ENCODE peak calls at places on chromosomes 3 and 15, in eight cellular contexts. S is GM19239; M is activated T-helper 1 cell treated with Interleukin-2 at 50 U/mL for 16 hours; B is CD8-positive, alpha-beta T cell; E is NCI-H1092 treated with DMSO at 0.1 percent for 48 hours; Y is T-cell; A is mesendoderm; O is substantia nigra. H is an unnamed sample.

GRCh38 chr15:74815121-74815933 is 2.7 kb downstream of the LMAN1L start:
- DNase-seq in S (no peak), M (no peak), B (no peak), E (no peak), Y (no peak), A (no peak), O (no peak), H (no peak)

GRCh38 chr15:80480909-80481308 is 76.7 kb downstream of the ARNT2 start:
- DNase-seq in S (no peak), M (no peak), B (no peak), E (no peak), Y (no peak), A (peak), O (no peak), H (no peak)

GRCh38 chr15:57720861-57721260 is 14.3 kb downstream of the POLR2M start:
- DNase-seq in S (no peak), M (no peak), B (no peak), E (no peak), Y (no peak), A (no peak), O (no peak), H (no peak)

GRCh38 chr3:171476532-171477102 is 16.4 kb upstream of the TNIK start:
- DNase-seq in S (no peak), M (no peak), B (no peak), E (no peak), Y (no peak), A (no peak), O (no peak), H (no peak)

GRCh38 chr15:50452927-50453326 is 28.7 kb downstream of the USP8 start:
- DNase-seq in S (no peak), M (no peak), B (no peak), E (no peak), Y (no peak), A (no peak), O (no peak), H (no peak)

GRCh38 chr15:67945951-67946700 is 106.3 kb upstream of the RNU6-1 start:
- DNase-seq in S (no peak), M (no peak), B (no peak), E (no peak), Y (no peak), A (peak), O (no peak), H (peak)

GRCh38 chr3:99925584-99925983 is 107.9 kb downstream of the CMSS1 start:
- DNase-seq in S (no peak), M (no peak), B (no peak), E (peak), Y (no peak), A (no peak), O (no peak), H (no peak)

GRCh38 chr3:9279959-9280358 is 30.5 kb upstream of the SRGAP3 start:
- DNase-seq in S (no peak), M (no peak), B (no peak), E (peak), Y (no peak), A (peak), O (no peak), H (no peak)

GRCh38 chr15:19987389-19988048 is 554.1 kb downstream of the GOLGA6L6 start:
- DNase-seq in S (no peak), M (no peak), B (no peak), E (peak), Y (no peak), A (peak), O (no peak), H (no peak)

GRCh38 chr3:165786013-165786412 is 51.2 kb downstream of the BCHE start:
- DNase-seq in S (no peak), M (no peak), B (no peak), E (no peak), Y (no peak), A (no peak), O (no peak), H (no peak)

GRCh38 chr15:74123131-74123429 is 7.3 kb upstream of the ISLR2 start:
- DNase-seq in S (no peak), M (no peak), B (no peak), E (no peak), Y (no peak), A (peak), O (no peak), H (no peak)

H was measured in HuH-7.5.